ENCODE peak calls at places on chromosomes 5 and 9, in ten cellular contexts. T, K, B, G, R, U, M, O, I and X are unnamed samples.

GRCh38 chr5:134506054-134507039 is 19.1 kb upstream of the JADE2 start:
- DNase-seq in B (no peak), T (peak), R (no peak), K (no peak), I (no peak), G (no peak), M (no peak), U (no peak), O (no peak), X (peak)

GRCh38 chr9:72554221-72554641 is 32.8 kb downstream of the TMC1 start:
- DNase-seq in T (no peak), K (peak), O (no peak), I (no peak), B (peak), U (peak), G (peak), M (no peak), R (no peak), X (no peak)

GRCh38 chr5:172777381-172778222 is 6.6 kb upstream of the DUSP1 start:
- DNase-seq in K (no peak), T (no peak), R (peak), U (no peak), I (no peak), M (peak), G (no peak), B (peak), O (peak), X (peak)

GRCh38 chr5:169979871-169980270 is 424 bp downstream of the INSYN2B start:
- DNase-seq in B (peak), U (no peak), G (no peak), R (no peak), K (no peak), M (no peak), T (no peak), O (no peak), I (no peak), X (no peak)

GRCh38 chr9:92176068-92176799 is 61.0 kb upstream of the SPTLC1 start:
- DNase-seq in B (no peak), G (no peak), O (no peak), M (no peak), R (no peak), T (no peak), I (no peak), U (no peak), K (no peak), X (no peak)

GRCh38 chr9:9521033-9521779 is 1091.6 kb downstream of the PTPRD start:
- DNase-seq in R (no peak), B (no peak), T (no peak), G (no peak), K (no peak), O (no peak), I (no peak), M (no peak), U (no peak), X (no peak)

GRCh38 chr9:129306318-129306973 is 128.4 kb upstream of the IER5L start:
- DNase-seq in R (no peak), U (no peak), B (no peak), I (no peak), K (no peak), M (no peak), O (peak), G (peak), T (no peak), X (no peak)

GRCh38 chr5:1293997-1294838 is 650 bp downstream of the TERT start:
- DNase-seq in B (no peak), R (no peak), I (no peak), G (no peak), T (no peak), O (no peak), U (no peak), K (no peak), M (no peak), X (no peak)

GRCh38 chr9:110650991-110651411 is 17.6 kb upstream of the MUSK start:
- DNase-seq in B (peak), M (no peak), U (peak), T (no peak), R (no peak), I (no peak), G (peak), K (peak), O (no peak), X (no peak)